ENCODE peak calls at places on chromosomes 2 and 18, in four cellular contexts. One of them, this sample, is unnamed.

GRCh38 chr2:240687045-240687740 is 4.5 kb upstream of the AQP12A start:
- DNase-seq in H4: no peak
- DNase-seq in T-helper 2 cell: no peak
- DNase-seq in A549: no peak
- DNase-seq in this sample: no peak

GRCh38 chr2:238564286-238564920 is 137.7 kb downstream of the ASB1 start:
- DNase-seq in H4: no peak
- DNase-seq in T-helper 2 cell: no peak
- DNase-seq in A549: no peak
- DNase-seq in this sample: no peak

GRCh38 chr18:63421514-63421913 is 762 bp downstream of the VPS4B start:
- DNase-seq in H4: no peak
- DNase-seq in T-helper 2 cell: no peak
- DNase-seq in A549: no peak
- DNase-seq in this sample: no peak

GRCh38 chr2:120884406-120885290 is 149.0 kb downstream of the GLI2 start:
- DNase-seq in H4: no peak
- DNase-seq in T-helper 2 cell: no peak
- DNase-seq in A549: no peak
- DNase-seq in this sample: no peak

GRCh38 chr2:31962757-31963361 is 47.9 kb downstream of the MEMO1 start:
- DNase-seq in H4: no peak
- DNase-seq in T-helper 2 cell: no peak
- DNase-seq in A549: no peak
- DNase-seq in this sample: no peak

GRCh38 chr2:191748050-191748449 is 70.1 kb downstream of the NABP1 start:
- DNase-seq in H4: no peak
- DNase-seq in T-helper 2 cell: no peak
- DNase-seq in A549: no peak
- DNase-seq in this sample: no peak

GRCh38 chr2:168962636-168963035 is 61.5 kb downstream of the G6PC2 start:
- DNase-seq in H4: no peak
- DNase-seq in T-helper 2 cell: no peak
- DNase-seq in A549: no peak
- DNase-seq in this sample: no peak

GRCh38 chr2:235333076-235333475 is 160.8 kb upstream of the AGAP1 start:
- DNase-seq in H4: peak; percentile 34
- DNase-seq in T-helper 2 cell: no peak
- DNase-seq in A549: no peak
- DNase-seq in this sample: no peak

GRCh38 chr2:202133556-202134245 is 60.6 kb downstream of the KIAA2012 start:
- DNase-seq in H4: no peak
- DNase-seq in T-helper 2 cell: no peak
- DNase-seq in A549: no peak
- DNase-seq in this sample: no peak

GRCh38 chr2:108145551-108145950 is 94.2 kb upstream of the SULT1C3 start:
- DNase-seq in H4: no peak
- DNase-seq in T-helper 2 cell: no peak
- DNase-seq in A549: no peak
- DNase-seq in this sample: no peak

GRCh38 chr18:40877096-40877495 is 1077.9 kb upstream of the PIK3C3 start:
- DNase-seq in H4: peak; percentile 94
- DNase-seq in T-helper 2 cell: no peak
- DNase-seq in A549: no peak
- DNase-seq in this sample: no peak

GRCh38 chr18:8701546-8702118 is 3.7 kb upstream of the MTCL1 start:
- DNase-seq in H4: peak; percentile 75
- DNase-seq in T-helper 2 cell: no peak
- DNase-seq in A549: peak; percentile 64
- DNase-seq in this sample: no peak

GRCh38 chr2:3433339-3433699 is 53.8 kb downstream of the TRAPPC12 start:
- DNase-seq in H4: no peak
- DNase-seq in T-helper 2 cell: no peak
- DNase-seq in A549: no peak
- DNase-seq in this sample: no peak

GRCh38 chr2:85892216-85892944 is 3.6 kb upstream of the ST3GAL5 start:
- DNase-seq in H4: no peak
- DNase-seq in T-helper 2 cell: no peak
- DNase-seq in A549: no peak
- DNase-seq in this sample: no peak

GRCh38 chr2:171688129-171688465 is 828 bp downstream of the DYNC1I2 start:
- DNase-seq in H4: no peak
- DNase-seq in T-helper 2 cell: no peak
- DNase-seq in A549: peak; percentile 13
- DNase-seq in this sample: no peak

GRCh38 chr2:11569636-11570035 is 35.8 kb downstream of the GREB1 start:
- DNase-seq in H4: no peak
- DNase-seq in T-helper 2 cell: no peak
- DNase-seq in A549: no peak
- DNase-seq in this sample: no peak

GRCh38 chr18:75683426-75683825 is 255.9 kb upstream of the SMIM21 start:
- DNase-seq in H4: no peak
- DNase-seq in T-helper 2 cell: no peak
- DNase-seq in A549: no peak
- DNase-seq in this sample: no peak

GRCh38 chr18:46338761-46339160 is 234.6 kb downstream of the HAUS1 start:
- DNase-seq in H4: no peak
- DNase-seq in T-helper 2 cell: no peak
- DNase-seq in A549: no peak
- DNase-seq in this sample: no peak

GRCh38 chr2:98476192-98476868 is 31.7 kb downstream of the INPP4A start:
- DNase-seq in H4: no peak
- DNase-seq in T-helper 2 cell: no peak
- DNase-seq in A549: no peak
- DNase-seq in this sample: no peak

GRCh38 chr2:168490015-168490874 is 34.2 kb downstream of the CERS6 start:
- DNase-seq in H4: peak; percentile 58
- DNase-seq in T-helper 2 cell: no peak
- DNase-seq in A549: peak; percentile 6
- DNase-seq in this sample: peak; percentile 76

GRCh38 chr2:157336137-157336721 is 10.6 kb upstream of the ERMN start:
- DNase-seq in H4: peak; percentile 23
- DNase-seq in T-helper 2 cell: no peak
- DNase-seq in A549: no peak
- DNase-seq in this sample: peak; percentile 30

GRCh38 chr2:28678944-28679343 is 72.7 kb upstream of the PPP1CB start:
- DNase-seq in H4: no peak
- DNase-seq in T-helper 2 cell: no peak
- DNase-seq in A549: no peak
- DNase-seq in this sample: no peak